ENCODE peak calls at places on chromosomes 6 and 20, in six cellular contexts. O is nucleus accumbens, P is kidney, M is G401, E is sciatic nerve, U is uterus. T is an unnamed sample.
A peak's percentile ranks its signal among the peaks of the same experiment; 100 is the strongest.

GRCh38 chr6:72748759-72749158 is 126.9 kb downstream of the KCNQ5 start:
- DNase-seq in O (no peak), P (no peak), M (no peak), E (no peak), U (no peak), T (no peak)

GRCh38 chr6:165486183-165487137 is 176.6 kb downstream of the PDE10A start:
- DNase-seq in O (no peak), P (no peak), M (no peak), E (no peak), U (no peak), T (no peak)

GRCh38 chr6:20159098-20159497 is 53.2 kb downstream of the MBOAT1 start:
- DNase-seq in O (no peak), P (no peak), M (no peak), E (no peak), U (no peak), T (no peak)

GRCh38 chr6:135481786-135482369 is 15.7 kb downstream of the AHI1 start:
- DNase-seq in O (no peak), P (no peak), M (no peak), E (no peak), U (no peak), T (no peak)

GRCh38 chr6:37077459-37078296 is 72.2 kb downstream of the FGD2 start:
- DNase-seq in O (no peak), P (peak; percentile 94), M (no peak), E (peak; percentile 87), U (peak; percentile 92), T (peak; percentile 80)

GRCh38 chr20:38965264-38965663 is 3.1 kb downstream of the DHX35 start:
- DNase-seq in O (no peak), P (no peak), M (no peak), E (no peak), U (no peak), T (no peak)

GRCh38 chr20:11995750-11996567 is 78.3 kb downstream of the BTBD3 start:
- DNase-seq in O (peak; percentile 10), P (no peak), M (no peak), E (no peak), U (no peak), T (no peak)

GRCh38 chr6:135183532-135184440 is 2.7 kb downstream of the MYB start:
- DNase-seq in O (peak; percentile 14), P (no peak), M (peak; percentile 22), E (no peak), U (peak; percentile 22), T (peak; percentile 72)

GRCh38 chr6:146914563-146915483 is 289.4 kb upstream of the STXBP5 start:
- DNase-seq in O (no peak), P (no peak), M (peak; percentile 73), E (peak; percentile 58), U (peak; percentile 22), T (no peak)

T was measured in upper lobe of right lung.